ENCODE peak calls at places on chromosome X, in eight cellular contexts. M is HTR-8/SVneo, I is mucosa of descending colon, B is erythroblast, F is glutamatergic neuron, K is fibroblast of mammary gland, L is H7, R is T-helper 2 cell. X is an unnamed sample.

GRCh38 chrX:30906726-30907125 is 17.7 kb upstream of the TAB3 start:
- DNase-seq in M (no peak), I (no peak), B (no peak), F (no peak), K (peak), L (no peak), R (no peak), X (no peak)

GRCh38 chrX:115968436-115969252 is 201.9 kb upstream of the AGTR2 start:
- DNase-seq in M (peak), I (peak), B (peak), F (peak), K (peak), L (peak), R (no peak), X (no peak)

GRCh38 chrX:104284407-104285000 is 29.8 kb upstream of the ESX1 start:
- DNase-seq in M (no peak), I (no peak), B (no peak), F (no peak), K (peak), L (no peak), R (no peak), X (no peak)

GRCh38 chrX:46965125-46965758 is 53.0 kb downstream of the JADE3 start:
- DNase-seq in M (no peak), I (no peak), B (no peak), F (no peak), K (peak), L (no peak), R (peak), X (no peak)

GRCh38 chrX:122219735-122220134 is 964.3 kb upstream of the GRIA3 start:
- DNase-seq in M (no peak), I (no peak), B (no peak), F (no peak), K (no peak), L (no peak), R (no peak), X (no peak)

GRCh38 chrX:131675596-131676194 is 131.8 kb downstream of the OR13H1 start:
- DNase-seq in M (no peak), I (no peak), B (peak), F (no peak), K (peak), L (peak), R (no peak), X (no peak)

GRCh38 chrX:81121513-81122363 is 80.0 kb downstream of the HMGN5 start:
- DNase-seq in M (peak), I (peak), B (peak), F (peak), K (peak), L (peak), R (peak), X (peak)

GRCh38 chrX:9378980-9379696 is 85.7 kb upstream of the TBL1X start:
- DNase-seq in M (no peak), I (no peak), B (peak), F (no peak), K (peak), L (no peak), R (no peak), X (no peak)

GRCh38 chrX:99914676-99915075 is 495.4 kb downstream of the PCDH19 start:
- DNase-seq in M (no peak), I (no peak), B (no peak), F (no peak), K (no peak), L (no peak), R (no peak), X (no peak)

GRCh38 chrX:41661366-41662095 is 27.2 kb upstream of the GPR34 start:
- DNase-seq in M (no peak), I (no peak), B (no peak), F (no peak), K (peak), L (no peak), R (no peak), X (no peak)

GRCh38 chrX:124388562-124388961 is 42.2 kb downstream of the SH2D1A start:
- DNase-seq in M (peak), I (no peak), B (peak), F (peak), K (peak), L (peak), R (peak), X (peak)

GRCh38 chrX:66233206-66233605 is 69.2 kb downstream of the HEPH start:
- DNase-seq in M (no peak), I (no peak), B (no peak), F (no peak), K (no peak), L (no peak), R (no peak), X (no peak)

GRCh38 chrX:85244411-85245210 is 820 bp downstream of the ZNF711 start:
- DNase-seq in M (no peak), I (peak), B (peak), F (peak), K (peak), L (peak), R (peak), X (no peak)

GRCh38 chrX:70172964-70173363 is 4.3 kb upstream of the DGAT2L6 start:
- DNase-seq in M (no peak), I (no peak), B (no peak), F (no peak), K (no peak), L (no peak), R (no peak), X (no peak)

GRCh38 chrX:100979881-100980607 is 10.5 kb downstream of the ARL13A start:
- DNase-seq in M (no peak), I (no peak), B (no peak), F (no peak), K (no peak), L (no peak), R (no peak), X (no peak)

GRCh38 chrX:129777218-129777768 is 2.5 kb upstream of the SASH3 start:
- DNase-seq in M (no peak), I (peak), B (peak), F (no peak), K (no peak), L (peak), R (peak), X (peak)

GRCh38 chrX:133670394-133670793 is 255.1 kb upstream of the GPC4 start:
- DNase-seq in M (peak), I (no peak), B (peak), F (no peak), K (peak), L (peak), R (peak), X (no peak)

GRCh38 chrX:72712094-72712755 is 1.9 kb downstream of the PHKA1 start:
- DNase-seq in M (peak), I (no peak), B (peak), F (no peak), K (peak), L (no peak), R (no peak), X (no peak)

GRCh38 chrX:153306527-153307115 is 14.9 kb downstream of the PNMA6F start:
- DNase-seq in M (no peak), I (no peak), B (no peak), F (no peak), K (no peak), L (no peak), R (no peak), X (no peak)

GRCh38 chrX:114976321-114976720 is 41.1 kb downstream of the IL13RA2 start:
- DNase-seq in M (no peak), I (no peak), B (no peak), F (no peak), K (peak), L (no peak), R (no peak), X (no peak)

GRCh38 chrX:41233988-41234387 is 100.0 kb upstream of the DDX3X start:
- DNase-seq in M (no peak), I (no peak), B (no peak), F (no peak), K (no peak), L (no peak), R (no peak), X (no peak)

GRCh38 chrX:154013001-154013421 is 6.7 kb downstream of the IRAK1 start:
- DNase-seq in M (no peak), I (no peak), B (no peak), F (no peak), K (no peak), L (peak), R (no peak), X (no peak)

GRCh38 chrX:82134378-82134777 is 932.5 kb downstream of the SH3BGRL start:
- DNase-seq in M (no peak), I (no peak), B (no peak), F (no peak), K (no peak), L (no peak), R (peak), X (no peak)

X was measured in stimulated activated naive CD4-positive, alpha-beta T cell treated with Interleukin-2 at 50 U/mL for 16 hours.